ENCODE peak calls at places on chromosomes 16 and 17, in eight cellular contexts. C, T, U, B, V, Z, X and H are unnamed samples.
A peak's percentile ranks its signal among the peaks of the same experiment; 100 is the strongest.

GRCh38 chr17:60393840-60394529 is 2.1 kb upstream of the USP32 start:
- DNase-seq in C (peak; percentile 6), T (no peak), U (no peak), B (no peak), V (no peak), Z (no peak), X (no peak), H (no peak)

GRCh38 chr17:83180996-83181481 is 101.6 kb downstream of the METRNL start:
- DNase-seq in C (no peak), T (no peak), U (no peak), B (no peak), V (no peak), Z (peak; percentile 8), X (no peak), H (no peak)

GRCh38 chr17:63434951-63435571 is 11.0 kb downstream of the CYB561 start:
- DNase-seq in C (no peak), T (peak; percentile 99), U (no peak), B (no peak), V (peak; percentile 53), Z (peak; percentile 43), X (peak; percentile 25), H (no peak)

GRCh38 chr17:38322156-38322779 is 21.5 kb downstream of the GPR179 start:
- DNase-seq in C (peak; percentile 67), T (peak; percentile 61), U (peak; percentile 69), B (no peak), V (no peak), Z (peak; percentile 83), X (peak; percentile 39), H (peak; percentile 51)

GRCh38 chr16:8645831-8646230 is 24.3 kb downstream of the METTL22 start:
- DNase-seq in C (no peak), T (no peak), U (no peak), B (no peak), V (no peak), Z (no peak), X (no peak), H (no peak)

GRCh38 chr17:56629450-56630187 is 36.1 kb downstream of the NOG start:
- DNase-seq in C (peak; percentile 69), T (peak; percentile 71), U (peak; percentile 62), B (peak; percentile 29), V (peak; percentile 67), Z (peak; percentile 62), X (peak; percentile 37), H (peak; percentile 27)

GRCh38 chr17:77352441-77352840 is 211.7 kb downstream of the SEC14L1 start:
- DNase-seq in C (no peak), T (no peak), U (no peak), B (no peak), V (no peak), Z (no peak), X (no peak), H (no peak)

GRCh38 chr17:61368832-61369468 is 30.7 kb upstream of the TBX2 start:
- DNase-seq in C (peak; percentile 60), T (no peak), U (no peak), B (no peak), V (no peak), Z (no peak), X (no peak), H (no peak)

GRCh38 chr17:61474934-61475333 is 22.7 kb downstream of the TBX4 start:
- DNase-seq in C (no peak), T (no peak), U (no peak), B (no peak), V (no peak), Z (no peak), X (no peak), H (no peak)

GRCh38 chr17:6165806-6166205 is 95.6 kb downstream of the WSCD1 start:
- DNase-seq in C (no peak), T (no peak), U (no peak), B (no peak), V (no peak), Z (no peak), X (no peak), H (no peak)

GRCh38 chr17:2736956-2737355 is 12.5 kb downstream of the CCDC92B start:
- DNase-seq in C (no peak), T (no peak), U (no peak), B (no peak), V (no peak), Z (no peak), X (no peak), H (no peak)

GRCh38 chr16:88705076-88705684 is 1.0 kb downstream of the RNF166 start:
- DNase-seq in C (no peak), T (no peak), U (peak; percentile 14), B (no peak), V (no peak), Z (no peak), X (peak; percentile 34), H (no peak)

GRCh38 chr17:10102817-10103216 is 95.6 kb downstream of the GAS7 start:
- DNase-seq in C (no peak), T (no peak), U (no peak), B (no peak), V (no peak), Z (no peak), X (no peak), H (no peak)

GRCh38 chr17:79658811-79659207 is 48.0 kb upstream of the RBFOX3 start:
- DNase-seq in C (peak; percentile 77), T (peak; percentile 32), U (peak; percentile 68), B (no peak), V (peak; percentile 5), Z (peak; percentile 63), X (peak; percentile 21), H (peak; percentile 53)

GRCh38 chr16:17266606-17267313 is 204.0 kb downstream of the XYLT1 start:
- DNase-seq in C (no peak), T (no peak), U (no peak), B (no peak), V (no peak), Z (no peak), X (no peak), H (no peak)

GRCh38 chr16:692356-693108 is 2.3 kb upstream of the WDR24 start:
- DNase-seq in C (no peak), T (no peak), U (no peak), B (no peak), V (no peak), Z (no peak), X (no peak), H (no peak)

GRCh38 chr16:11183035-11183812 is 72.8 kb downstream of the SOCS1 start:
- DNase-seq in C (peak; percentile 56), T (no peak), U (no peak), B (no peak), V (no peak), Z (peak; percentile 52), X (no peak), H (no peak)

DNA sequence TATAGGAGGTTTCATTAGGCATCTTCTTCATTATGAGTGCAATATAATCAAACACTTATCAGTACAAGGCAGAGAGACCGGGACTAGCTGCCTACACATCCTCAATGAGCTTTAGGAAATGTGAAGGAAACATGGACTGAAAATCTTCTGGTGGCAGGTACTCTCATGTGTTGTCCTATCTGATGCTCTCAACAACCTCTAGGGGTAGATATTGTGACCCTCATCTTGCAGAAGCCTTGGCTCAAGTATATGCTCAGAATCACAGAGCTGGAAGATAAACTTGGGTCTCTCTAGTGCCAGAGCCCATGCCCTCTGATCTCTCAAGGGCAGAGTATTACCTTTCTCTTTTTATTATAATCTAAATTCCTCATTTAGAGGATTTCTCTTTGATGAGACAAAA is 181.6 kb upstream of the C17orf78 start:
- DNase-seq in C (peak; percentile 15), T (no peak), U (no peak), B (no peak), V (no peak), Z (no peak), X (no peak), H (no peak)
- TF ChIP-seq CTCF in C (peak; percentile 31), T (no peak), U (no peak), B (peak; percentile 33), V (no peak), Z (no peak), X (no peak), H (no peak)

DNA sequence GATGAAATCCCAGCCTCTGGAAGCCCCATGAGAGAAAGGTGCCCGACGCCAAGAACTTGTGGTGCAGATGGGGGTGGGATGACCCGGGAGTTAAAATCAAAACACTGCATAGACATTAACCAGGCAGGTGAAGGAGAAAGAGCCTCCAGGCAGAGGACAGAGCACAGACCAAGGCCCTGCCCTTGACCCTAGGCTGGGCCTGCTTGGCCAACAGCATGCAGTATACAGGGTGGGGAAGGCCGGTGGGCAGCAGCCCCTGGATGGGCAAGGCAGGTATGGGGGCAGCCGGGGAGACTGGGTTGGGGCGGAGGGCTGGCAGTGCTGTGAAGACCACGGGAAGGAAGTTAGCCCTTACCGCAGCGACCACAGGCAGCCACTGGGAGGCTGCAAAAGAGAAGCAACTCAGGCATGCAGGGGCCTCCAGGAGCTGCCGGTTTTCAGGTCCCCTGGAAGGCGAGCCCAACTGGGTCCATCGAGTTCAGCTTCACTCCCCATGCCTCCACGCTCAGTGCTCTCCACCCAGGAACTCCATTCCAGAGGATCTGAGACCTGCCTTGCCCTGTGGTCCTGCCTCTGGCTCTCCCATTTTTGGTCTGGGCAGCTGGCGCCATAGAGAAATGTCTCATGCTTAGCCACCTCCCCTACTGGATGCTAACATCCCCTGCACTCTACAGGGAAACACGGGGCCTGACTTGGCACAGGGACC is 81.2 kb downstream of the C16orf95 start:
- DNase-seq in C (peak; percentile 26), T (no peak), U (no peak), B (no peak), V (no peak), Z (peak; percentile 35), X (no peak), H (peak; percentile 10)
- TF ChIP-seq CTCF in C (peak; percentile 21), T (peak; percentile 32), U (no peak), B (peak; percentile 51), V (no peak), Z (no peak), X (no peak), H (no peak)

DNA sequence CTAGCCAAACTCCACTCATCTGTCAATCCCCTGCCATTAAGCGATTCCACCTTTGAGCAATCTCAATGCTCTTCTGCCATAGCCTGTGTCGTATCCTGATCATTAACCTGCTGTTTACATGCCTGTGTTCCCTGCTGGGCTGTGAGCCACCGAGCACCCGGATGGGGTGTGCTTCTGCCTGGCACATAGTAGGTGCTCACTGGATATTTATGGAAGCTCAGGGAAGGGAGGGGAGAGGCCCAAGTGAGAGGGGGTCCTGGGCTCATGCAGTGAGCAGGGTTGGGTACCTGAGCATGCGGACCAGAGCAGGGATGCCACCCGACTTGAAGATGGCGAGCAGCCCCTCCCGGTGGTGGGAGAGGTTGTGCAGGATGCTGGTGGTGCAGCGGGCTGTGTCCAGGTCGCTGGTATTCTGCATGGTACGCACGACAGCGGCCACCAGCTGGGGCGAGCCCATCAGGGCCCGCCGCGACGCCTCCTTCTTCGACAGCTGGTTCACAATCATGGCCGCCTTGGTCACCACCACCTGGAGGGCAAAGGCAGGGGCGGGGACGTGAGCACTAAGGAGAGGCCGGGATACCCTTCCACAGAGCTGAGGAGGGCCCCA is 17.7 kb downstream of the JUP start:
- DNase-seq in C (no peak), T (no peak), U (no peak), B (no peak), V (no peak), Z (no peak), X (no peak), H (no peak)
- TF ChIP-seq CTCF in C (no peak), T (no peak), U (no peak), B (no peak), V (no peak), Z (no peak), X (no peak), H (no peak)

DNA sequence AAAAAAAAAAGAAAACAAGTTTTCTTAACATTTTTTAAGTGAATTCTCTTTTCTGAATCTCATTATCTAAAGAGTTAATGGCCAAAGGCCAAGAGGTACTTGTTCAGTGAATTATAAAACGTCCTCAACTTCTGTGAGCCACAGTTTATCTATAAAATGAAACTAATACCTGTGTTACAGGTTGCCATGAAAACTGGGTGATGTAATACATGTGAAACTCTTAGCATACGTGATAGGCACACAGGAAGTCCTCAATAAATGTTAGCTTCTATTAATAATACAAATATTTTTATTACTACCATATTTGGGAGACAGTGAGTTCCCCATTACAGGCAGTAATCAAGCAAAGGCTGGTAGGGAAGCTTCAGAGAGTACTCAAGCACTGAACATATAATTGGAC is 13.5 kb upstream of the INPP5K start:
- DNase-seq in C (no peak), T (no peak), U (no peak), B (no peak), V (no peak), Z (no peak), X (no peak), H (no peak)
- TF ChIP-seq CTCF in C (no peak), T (no peak), U (no peak), B (no peak), V (no peak), Z (no peak), X (no peak), H (no peak)